ENCODE peak calls at places on chromosomes 13 and 19, in eight cellular contexts. D, K, Y, F, P, L, J and I are unnamed samples.

GRCh38 chr19:35112995-35113693 is 2.5 kb upstream of the FXYD3 start:
- DNase-seq in L (no peak), K (no peak), Y (no peak), D (no peak), J (no peak), F (no peak), P (no peak), I (no peak)

GRCh38 chr19:3778899-3779723 is 7.1 kb downstream of the MATK start:
- DNase-seq in J (no peak), K (no peak), Y (no peak), D (no peak), L (no peak), P (no peak), F (no peak), I (no peak)

GRCh38 chr19:597406-598315 is 8.0 kb downstream of the HCN2 start:
- DNase-seq in D (no peak), K (no peak), F (no peak), L (no peak), P (peak; percentile 40), J (no peak), Y (no peak), I (no peak)

GRCh38 chr13:98923641-98924397 is 54.0 kb downstream of the DOCK9 start:
- DNase-seq in D (no peak), J (no peak), L (no peak), F (no peak), P (no peak), Y (no peak), K (no peak), I (no peak)

GRCh38 chr19:31674503-31675186 is 325.4 kb upstream of the TSHZ3 start:
- DNase-seq in L (no peak), J (no peak), D (peak; percentile 72), P (no peak), F (no peak), K (no peak), Y (peak; percentile 22), I (no peak)

GRCh38 chr13:26476744-26477129 is 80.7 kb upstream of the WASF3 start:
- DNase-seq in K (no peak), F (no peak), P (no peak), L (no peak), J (no peak), D (no peak), Y (no peak), I (no peak)

GRCh38 chr19:955803-956746 is 28.1 kb upstream of the WDR18 start:
- DNase-seq in P (no peak), J (peak; percentile 86), D (no peak), L (no peak), K (no peak), Y (peak; percentile 55), F (no peak), I (no peak)

GRCh38 chr13:69761581-69761980 is 346.0 kb upstream of the ATXN8OS start:
- DNase-seq in K (no peak), J (no peak), F (no peak), Y (no peak), L (no peak), D (no peak), P (no peak), I (no peak)

GRCh38 chr13:99303863-99304521 is 3.2 kb downstream of the GPR183 start:
- DNase-seq in L (peak; percentile 42), J (no peak), Y (peak; percentile 56), F (no peak), D (no peak), P (no peak), K (peak; percentile 47), I (no peak)

GRCh38 chr19:39217094-39217493 is 13.0 kb upstream of the SYCN start:
- DNase-seq in L (no peak), Y (no peak), J (no peak), F (no peak), D (no peak), K (no peak), P (no peak), I (no peak)

GRCh38 chr19:11377237-11377636 is 2.8 kb downstream of the SWSAP1 start:
- DNase-seq in P (peak; percentile 60), K (no peak), J (no peak), F (peak; percentile 46), Y (peak; percentile 89), L (no peak), D (peak; percentile 87), I (peak; percentile 74)

GRCh38 chr13:99971576-99972189 is at the start of gene ZIC5:
- DNase-seq in Y (no peak), J (no peak), P (no peak), L (no peak), K (no peak), F (peak; percentile 18), D (peak; percentile 82), I (no peak)

GRCh38 chr13:95822303-95822702 is 145.4 kb downstream of the DNAJC3 start:
- DNase-seq in D (no peak), Y (no peak), L (no peak), J (no peak), F (no peak), P (no peak), K (no peak), I (no peak)

GRCh38 chr19:28297036-28297435 is 915.9 kb downstream of the UQCRFS1 start:
- DNase-seq in J (no peak), L (no peak), F (no peak), K (no peak), D (no peak), Y (no peak), P (no peak), I (no peak)